ENCODE peak calls at places on chromosomes 3 and 15, in six cellular contexts. Y, L, G, K, N and C are unnamed samples.

GRCh38 chr3:1734494-1735122 is 364.1 kb upstream of the CNTN4 start:
- DNase-seq in Y (no peak), L (no peak), G (no peak), K (no peak), N (no peak), C (no peak)

GRCh38 chr15:71781179-71781964 is 29.0 kb upstream of the NR2E3 start:
- DNase-seq in Y (no peak), L (no peak), G (no peak), K (no peak), N (no peak), C (no peak)

GRCh38 chr15:48109856-48110531 is 10.8 kb upstream of the SLC24A5 start:
- DNase-seq in Y (no peak), L (peak), G (no peak), K (no peak), N (no peak), C (no peak)

GRCh38 chr3:70933105-70933810 is 620.8 kb upstream of the MDFIC2 start:
- DNase-seq in Y (no peak), L (no peak), G (no peak), K (peak), N (no peak), C (peak)

GRCh38 chr3:135325096-135325495 is 530.0 kb downstream of the EPHB1 start:
- DNase-seq in Y (no peak), L (no peak), G (no peak), K (no peak), N (no peak), C (no peak)

GRCh38 chr15:64903331-64903950 is 8.3 kb upstream of the ANKDD1A start:
- DNase-seq in Y (no peak), L (no peak), G (no peak), K (no peak), N (no peak), C (no peak)

GRCh38 chr3:144948711-144949110 is 977.1 kb downstream of the DIPK2A start:
- DNase-seq in Y (no peak), L (no peak), G (no peak), K (no peak), N (no peak), C (no peak)

GRCh38 chr15:59998256-59999063 is 5.7 kb upstream of the FOXB1 start:
- DNase-seq in Y (no peak), L (no peak), G (no peak), K (no peak), N (no peak), C (no peak)

GRCh38 chr15:60396964-60397771 is 618 bp downstream of the ANXA2 start:
- DNase-seq in Y (peak), L (peak), G (peak), K (no peak), N (no peak), C (no peak)

GRCh38 chr3:22692239-22692638 is 510.9 kb upstream of the UBE2E2 start:
- DNase-seq in Y (no peak), L (no peak), G (no peak), K (no peak), N (no peak), C (no peak)

GRCh38 chr15:64050281-64051092 is 4.2 kb upstream of the DAPK2 start:
- DNase-seq in Y (peak), L (no peak), G (no peak), K (no peak), N (no peak), C (peak)

GRCh38 chr3:55128201-55128870 is 200.5 kb upstream of the LRTM1 start:
- DNase-seq in Y (no peak), L (no peak), G (no peak), K (no peak), N (no peak), C (no peak)

GRCh38 chr3:10423171-10423882 is 82.1 kb downstream of the ATP2B2 start:
- DNase-seq in Y (no peak), L (peak), G (no peak), K (no peak), N (no peak), C (no peak)

GRCh38 chr3:136929984-136930671 is 27.7 kb upstream of the IL20RB start:
- DNase-seq in Y (peak), L (no peak), G (no peak), K (no peak), N (no peak), C (no peak)

GRCh38 chr3:31947671-31948091 is 33.4 kb downstream of the OSBPL10 start:
- DNase-seq in Y (no peak), L (no peak), G (no peak), K (no peak), N (no peak), C (no peak)

GRCh38 chr3:78972617-78973301 is 795.0 kb downstream of the ROBO1 start:
- DNase-seq in Y (no peak), L (no peak), G (no peak), K (no peak), N (no peak), C (peak)

GRCh38 chr3:149291178-149291577 is 42.3 kb downstream of the TM4SF18 start:
- DNase-seq in Y (peak), L (no peak), G (peak), K (no peak), N (no peak), C (peak)
- TF ChIP-seq JUN in Y (no peak), L (no peak), G (no peak), K (no peak), N (no peak), C (no peak)

GRCh38 chr3:185997130-185997529 is 59.3 kb upstream of the TRA2B start:
- DNase-seq in Y (no peak), L (no peak), G (no peak), K (no peak), N (no peak), C (no peak)

GRCh38 chr3:185995352-185995751 is 57.5 kb upstream of the TRA2B start:
- DNase-seq in Y (no peak), L (no peak), G (no peak), K (no peak), N (no peak), C (no peak)

GRCh38 chr3:185989511-185989910 is 51.7 kb upstream of the TRA2B start:
- DNase-seq in Y (no peak), L (no peak), G (no peak), K (no peak), N (no peak), C (no peak)

GRCh38 chr3:185988816-185989175 is 51.0 kb upstream of the TRA2B start:
- DNase-seq in Y (no peak), L (no peak), G (no peak), K (no peak), N (no peak), C (no peak)

GRCh38 chr3:185992801-185993467 is 55.1 kb upstream of the TRA2B start:
- DNase-seq in Y (no peak), L (no peak), G (no peak), K (no peak), N (no peak), C (no peak)
- TF ChIP-seq JUN in Y (no peak), L (no peak), G (no peak), K (no peak), N (no peak), C (no peak)

GRCh38 chr15:29034151-29034550 is 148.4 kb downstream of the APBA2 start:
- DNase-seq in Y (no peak), L (no peak), G (no peak), K (no peak), N (no peak), C (no peak)
- TF ChIP-seq JUN in Y (no peak), L (no peak), G (no peak), K (no peak), N (no peak), C (no peak)

GRCh38 chr3:48466386-48467109 is 20.0 kb downstream of the ATRIP start:
- DNase-seq in Y (no peak), L (no peak), G (no peak), K (peak), N (no peak), C (no peak)
- TF ChIP-seq JUN in Y (no peak), L (no peak), G (no peak), K (no peak), N (no peak), C (no peak)

GRCh38 chr3:13934813-13935212 is 54.9 kb upstream of the WNT7A start:
- DNase-seq in Y (no peak), L (no peak), G (no peak), K (no peak), N (no peak), C (no peak)
- TF ChIP-seq JUN in Y (no peak), L (no peak), G (no peak), K (no peak), N (no peak), C (no peak)

GRCh38 chr15:74669627-74670026 is 26.2 kb downstream of the EDC3 start:
- DNase-seq in Y (no peak), L (no peak), G (no peak), K (no peak), N (no peak), C (no peak)

GRCh38 chr15:74676801-74677200 is 19.0 kb downstream of the EDC3 start:
- DNase-seq in Y (no peak), L (no peak), G (no peak), K (no peak), N (no peak), C (no peak)

GRCh38 chr15:74674161-74674560 is 21.7 kb downstream of the EDC3 start:
- DNase-seq in Y (no peak), L (no peak), G (no peak), K (no peak), N (no peak), C (no peak)
- TF ChIP-seq JUN in Y (no peak), L (no peak), G (no peak), K (no peak), N (no peak), C (no peak)

GRCh38 chr3:40116478-40117162 is 192.9 kb upstream of the EIF1B start:
- DNase-seq in Y (no peak), L (no peak), G (no peak), K (peak), N (no peak), C (no peak)

GRCh38 chr3:40124918-40125317 is 184.6 kb upstream of the EIF1B start:
- DNase-seq in Y (no peak), L (no peak), G (no peak), K (no peak), N (no peak), C (no peak)

GRCh38 chr3:40118031-40118610 is 191.4 kb upstream of the EIF1B start:
- DNase-seq in Y (no peak), L (no peak), G (no peak), K (no peak), N (no peak), C (no peak)

GRCh38 chr3:40120816-40121215 is 188.7 kb upstream of the EIF1B start:
- DNase-seq in Y (peak), L (no peak), G (no peak), K (no peak), N (no peak), C (no peak)

GRCh38 chr3:40120067-40120692 is 189.3 kb upstream of the EIF1B start:
- DNase-seq in Y (no peak), L (no peak), G (no peak), K (no peak), N (no peak), C (no peak)
- TF ChIP-seq JUN in Y (no peak), L (no peak), G (no peak), K (no peak), N (no peak), C (no peak)

DNA sequence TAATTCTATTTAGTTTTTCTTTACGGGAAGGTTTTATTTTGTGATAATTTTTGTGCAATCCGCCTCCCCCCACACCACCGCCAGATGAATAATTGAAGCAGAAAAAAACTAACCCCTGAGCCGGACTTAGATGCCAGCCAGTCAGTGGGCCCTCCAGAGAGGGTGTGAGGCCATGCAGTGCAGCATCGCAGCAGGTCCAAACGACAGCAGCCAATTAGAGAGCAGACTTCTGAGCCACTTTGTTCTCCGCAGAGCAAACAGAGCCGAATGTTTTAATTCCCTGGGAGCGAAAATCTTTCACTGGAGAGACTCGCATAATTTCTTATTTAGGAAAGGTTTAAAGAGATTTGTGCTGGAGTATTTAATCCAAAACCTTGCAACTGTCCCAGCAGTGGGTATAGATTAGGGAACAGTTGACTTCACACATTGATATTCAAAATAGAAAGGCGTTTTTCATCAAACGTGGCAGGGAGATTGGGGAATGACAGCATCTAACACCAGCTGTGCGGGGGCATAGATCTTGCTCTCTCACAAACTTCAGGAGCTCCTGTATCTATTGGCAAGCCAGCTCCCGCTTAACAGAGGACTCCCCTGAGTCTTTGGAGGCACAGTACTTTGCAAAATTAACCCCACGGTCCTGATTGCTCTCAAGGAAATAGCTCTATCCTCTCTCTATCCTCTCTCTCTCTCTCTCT is 168.1 kb downstream of the MEX3B start:
- DNase-seq in Y (no peak), L (no peak), G (no peak), K (no peak), N (no peak), C (no peak)
- TF ChIP-seq JUN in Y (no peak), L (no peak), G (no peak), K (no peak), N (no peak), C (no peak)

GRCh38 chr3:45477026-45477725 is 88.8 kb downstream of the LARS2 start:
- DNase-seq in Y (no peak), L (no peak), G (no peak), K (no peak), N (no peak), C (no peak)
- TF ChIP-seq JUN in Y (no peak), L (no peak), G (no peak), K (no peak), N (no peak), C (no peak)

GRCh38 chr3:166270428-166270827 is 433.2 kb upstream of the BCHE start:
- DNase-seq in Y (no peak), L (no peak), G (no peak), K (no peak), N (no peak), C (no peak)

GRCh38 chr3:166274342-166274741 is 437.1 kb upstream of the BCHE start:
- DNase-seq in Y (no peak), L (no peak), G (no peak), K (peak), N (no peak), C (no peak)

GRCh38 chr3:166274996-166275395 is 437.8 kb upstream of the BCHE start:
- DNase-seq in Y (no peak), L (no peak), G (no peak), K (no peak), N (no peak), C (no peak)
- TF ChIP-seq JUN in Y (no peak), L (no peak), G (no peak), K (no peak), N (no peak), C (no peak)